ENCODE peak calls at places on chromosome 13, in ten cellular contexts. P is endothelial cell; Q is stimulated activated CD8-positive, alpha-beta memory T cell treated with anti-CD3 and anti-CD28 coated beads, Interleukin-4, amount 100 ng/mL, for 48 hours; E is IMR-90; J is NCI-H146; C is NCI-H1105; L is CD4-positive, alpha-beta T cell; F is GM19239; K is activated T-cell treated with anti-CD3 and anti-CD28 coated beads for 4 hours; W is CD8-positive, alpha-beta memory T cell. G is an unnamed sample.

GRCh38 chr13:36673838-36674326 is at the start of gene SERTM1:
- DNase-seq in P (peak; percentile 50), Q (no peak), E (no peak), J (peak; percentile 90), C (peak; percentile 17), L (no peak), F (no peak), K (no peak), W (no peak), G (no peak)

GRCh38 chr13:40127476-40127875 is 472.0 kb downstream of the COG6 start:
- DNase-seq in P (no peak), Q (no peak), E (no peak), J (no peak), C (no peak), L (no peak), F (no peak), K (no peak), W (no peak), G (no peak)

GRCh38 chr13:113976711-113977684 is 3.1 kb upstream of the C13orf46 start:
- DNase-seq in P (no peak), Q (no peak), E (peak; percentile 68), J (no peak), C (no peak), L (no peak), F (no peak), K (no peak), W (no peak), G (peak; percentile 54)

GRCh38 chr13:47858678-47859050 is 142.4 kb downstream of the SUCLA2 start:
- DNase-seq in P (no peak), Q (no peak), E (peak; percentile 64), J (no peak), C (no peak), L (no peak), F (no peak), K (no peak), W (no peak), G (no peak)

GRCh38 chr13:35954207-35954560 is 177.0 kb downstream of the DCLK1 start:
- DNase-seq in P (no peak), Q (no peak), E (no peak), J (no peak), C (peak; percentile 29), L (no peak), F (no peak), K (no peak), W (no peak), G (no peak)

GRCh38 chr13:30235206-30235605 is 72.1 kb downstream of the KATNAL1 start:
- DNase-seq in P (no peak), Q (no peak), E (no peak), J (no peak), C (no peak), L (no peak), F (no peak), K (no peak), W (no peak), G (no peak)

GRCh38 chr13:83810136-83810535 is 72.1 kb downstream of the SLITRK1 start:
- DNase-seq in P (no peak), Q (no peak), E (no peak), J (no peak), C (no peak), L (no peak), F (no peak), K (no peak), W (no peak), G (no peak)

GRCh38 chr13:26300140-26300539 is 46.2 kb downstream of the CDK8 start:
- DNase-seq in P (no peak), Q (peak; percentile 36), E (peak; percentile 86), J (no peak), C (no peak), L (no peak), F (no peak), K (peak; percentile 25), W (no peak), G (no peak)